ENCODE peak calls at places on chromosomes 1 and 21, in four cellular contexts. R, B, H and D are unnamed samples.

GRCh38 chr1:202037706-202038296 is 27.4 kb downstream of the ELF3 start:
- DNase-seq in B (no peak), R (no peak), H (no peak), D (no peak)

GRCh38 chr1:66286307-66286706 is 247.6 kb upstream of the SGIP1 start:
- DNase-seq in B (no peak), R (no peak), H (no peak), D (no peak)

GRCh38 chr1:231611851-231612250 is 14.7 kb upstream of the DISC1 start:
- DNase-seq in R (no peak), H (no peak), B (no peak), D (no peak)

GRCh38 chr1:26278835-26279597 is 870 bp upstream of the SH3BGRL3 start:
- DNase-seq in B (no peak), R (no peak), H (no peak), D (peak; percentile 66)

GRCh38 chr1:39378377-39378776 is 113.1 kb upstream of the BMP8A start:
- DNase-seq in H (peak; percentile 18), R (no peak), B (no peak), D (no peak)

GRCh38 chr21:31623664-31624063 is 35.8 kb upstream of the SOD1 start:
- DNase-seq in R (no peak), H (no peak), B (no peak), D (no peak)

GRCh38 chr1:235703516-235703915 is 53.9 kb upstream of the GNG4 start:
- DNase-seq in H (no peak), R (no peak), B (no peak), D (no peak)

GRCh38 chr21:36125513-36126121 is 9.3 kb upstream of the CBR3 start:
- DNase-seq in R (peak; percentile 66), B (peak; percentile 66), H (peak; percentile 59), D (peak; percentile 76)

GRCh38 chr1:233443040-233443439 is 115.5 kb downstream of the MAP3K21 start:
- DNase-seq in R (no peak), B (no peak), H (no peak), D (no peak)

GRCh38 chr1:10378071-10378841 is 20.6 kb upstream of the PGD start:
- DNase-seq in R (no peak), H (no peak), B (no peak), D (peak; percentile 57)

GRCh38 chr1:31579374-31579773 is 3.1 kb downstream of the TINAGL1 start:
- DNase-seq in B (no peak), H (no peak), R (no peak), D (no peak)

GRCh38 chr21:17903029-17903806 is 84.1 kb upstream of the C21orf91 start:
- DNase-seq in B (no peak), H (peak; percentile 17), R (no peak), D (no peak)

GRCh38 chr1:230922620-230923019 is 54.3 kb upstream of the C1orf198 start:
- DNase-seq in B (no peak), H (peak; percentile 11), R (no peak), D (no peak)

GRCh38 chr1:36304970-36305914 is 926 bp upstream of the SH3D21 start:
- DNase-seq in R (no peak), B (no peak), H (no peak), D (no peak)

GRCh38 chr1:36305915-36306209 is 306 bp upstream of the SH3D21 start:
- DNase-seq in R (no peak), B (no peak), H (no peak), D (no peak)

GRCh38 chr1:36306902-36307456 is 811 bp downstream of the SH3D21 start:
- DNase-seq in B (peak; percentile 81), R (peak; percentile 95), H (peak; percentile 98), D (peak; percentile 97)

GRCh38 chr1:36307601-36308330 is 1.6 kb downstream of the SH3D21 start:
- DNase-seq in B (no peak), H (no peak), R (no peak), D (no peak)

GRCh38 chr1:36306210-36306901 is at the start of gene SH3D21:
- DNase-seq in B (no peak), R (peak; percentile 73), H (peak; percentile 86), D (peak; percentile 89)
- TF ChIP-seq CTCF in B (no peak), R (no peak), H (no peak), D (no peak)

DNA sequence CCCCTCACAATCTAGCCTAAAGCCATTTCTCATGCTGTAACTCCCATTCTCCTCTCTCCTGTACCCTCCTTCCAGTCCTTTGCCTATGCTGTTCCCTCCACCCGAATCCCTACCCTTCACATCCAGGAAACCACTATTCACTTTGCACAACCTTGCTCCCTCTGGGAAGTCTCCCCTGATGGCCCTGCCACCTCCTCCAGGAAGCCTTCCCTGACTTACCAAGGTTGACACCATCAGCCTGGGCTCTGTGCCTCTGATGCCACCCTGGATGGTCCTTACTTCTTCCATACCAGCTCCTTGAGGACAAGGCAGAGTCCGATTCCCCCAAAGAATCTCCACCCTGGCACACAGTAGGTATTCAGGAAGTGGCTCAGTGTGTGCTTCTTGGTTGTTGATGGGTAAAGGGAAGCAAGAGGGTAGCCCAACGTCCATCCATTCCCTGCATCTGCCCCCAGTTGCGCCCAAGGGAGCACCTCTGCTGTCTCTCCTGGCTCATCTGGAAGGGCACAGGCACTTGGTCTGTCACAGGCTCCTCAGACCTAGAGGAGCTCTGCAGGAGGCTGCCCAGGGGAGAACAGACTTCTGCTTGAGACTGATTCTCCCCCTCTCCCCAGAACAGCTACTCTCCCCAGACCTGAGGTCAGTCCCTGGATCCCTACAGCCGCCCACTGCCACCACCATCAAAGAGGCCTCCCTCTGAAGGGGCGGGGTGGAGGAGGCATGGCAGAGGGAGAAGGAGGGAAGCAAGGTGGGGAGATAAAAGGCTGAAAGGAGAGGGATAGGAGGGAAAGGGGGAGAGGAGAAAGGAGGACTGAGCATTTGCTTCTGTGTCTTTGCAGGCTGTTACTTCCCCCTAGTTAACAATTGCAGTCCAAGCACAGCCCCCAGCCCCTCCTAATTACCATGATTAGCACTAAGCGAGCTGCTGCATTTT is 36.1 kb upstream of the ZC3H12A start:
- DNase-seq in R (no peak), B (no peak), H (no peak), D (no peak)
- H3K27me3 ChIP-seq in R (peaks cover 18% of the 10 kb centered on the region), B (no peaks in the 10 kb centered on the region), H (peaks cover 16% of the 10 kb centered on the region), D (no peaks in the 10 kb centered on the region)

GRCh38 chr1:171988243-171988642 is 146.9 kb downstream of the DNM3 start:
- DNase-seq in H (no peak), B (no peak), R (no peak), D (no peak)

GRCh38 chr1:171985639-171986038 is 144.3 kb downstream of the DNM3 start:
- DNase-seq in H (peak; percentile 38), B (peak; percentile 56), R (no peak), D (no peak)

GRCh38 chr1:171984262-171984661 is 143.0 kb downstream of the DNM3 start:
- DNase-seq in R (peak; percentile 53), H (no peak), B (peak; percentile 63), D (no peak)

GRCh38 chr1:171984850-171985485 is 143.7 kb downstream of the DNM3 start:
- DNase-seq in H (peak; percentile 38), R (no peak), B (no peak), D (no peak)

DNA sequence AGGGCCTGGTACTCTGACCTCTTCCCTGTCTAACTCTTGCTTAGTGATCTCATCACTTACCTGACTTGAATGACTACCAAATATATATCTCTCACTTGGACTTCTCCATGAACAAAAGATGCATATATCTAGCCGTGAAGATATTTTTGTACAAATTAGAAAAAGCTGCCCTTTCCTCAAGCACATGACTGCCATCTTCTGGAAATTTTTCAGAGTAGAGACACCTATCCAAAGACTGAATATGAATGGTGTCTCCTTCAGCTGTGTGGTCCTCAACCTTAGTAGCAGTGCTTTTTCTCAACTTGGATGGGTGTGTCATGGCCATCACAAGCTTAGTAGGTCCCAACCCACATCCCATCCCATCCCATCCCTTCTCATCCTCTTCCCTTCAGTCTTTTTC is 142.3 kb downstream of the DNM3 start:
- DNase-seq in H (no peak), R (no peak), B (no peak), D (no peak)
- TF ChIP-seq CTCF in H (peak; percentile 45), R (peak; percentile 16), B (peak; percentile 53), D (no peak)

GRCh38 chr1:181206513-181206912 is 118.0 kb downstream of the IER5 start:
- DNase-seq in R (no peak), B (no peak), H (peak; percentile 49), D (no peak)

GRCh38 chr1:181208967-181209366 is 120.5 kb downstream of the IER5 start:
- DNase-seq in H (no peak), B (no peak), R (no peak), D (no peak)

GRCh38 chr1:181205901-181206300 is 117.4 kb downstream of the IER5 start:
- DNase-seq in H (no peak), B (no peak), R (no peak), D (no peak)

GRCh38 chr1:181208076-181208475 is 119.6 kb downstream of the IER5 start:
- DNase-seq in R (no peak), H (no peak), B (no peak), D (no peak)

GRCh38 chr1:181206979-181207790 is 118.7 kb downstream of the IER5 start:
- DNase-seq in H (peak; percentile 23), B (no peak), R (no peak), D (no peak)
- H3K27me3 ChIP-seq in H (no peaks in the 10 kb centered on the region), B (no peaks in the 10 kb centered on the region), R (no peaks in the 10 kb centered on the region), D (no peaks in the 10 kb centered on the region)

GRCh38 chr1:115458426-115459114 is 120.5 kb upstream of the NGF start:
- DNase-seq in R (no peak), B (no peak), H (no peak), D (no peak)

GRCh38 chr1:115459161-115459560 is 121.1 kb upstream of the NGF start:
- DNase-seq in R (no peak), H (no peak), B (no peak), D (no peak)

GRCh38 chr1:115462677-115463076 is 124.6 kb upstream of the NGF start:
- DNase-seq in R (no peak), B (no peak), H (no peak), D (no peak)

GRCh38 chr1:115463347-115463746 is 125.3 kb upstream of the NGF start:
- DNase-seq in H (peak; percentile 38), B (no peak), R (no peak), D (no peak)

DNA sequence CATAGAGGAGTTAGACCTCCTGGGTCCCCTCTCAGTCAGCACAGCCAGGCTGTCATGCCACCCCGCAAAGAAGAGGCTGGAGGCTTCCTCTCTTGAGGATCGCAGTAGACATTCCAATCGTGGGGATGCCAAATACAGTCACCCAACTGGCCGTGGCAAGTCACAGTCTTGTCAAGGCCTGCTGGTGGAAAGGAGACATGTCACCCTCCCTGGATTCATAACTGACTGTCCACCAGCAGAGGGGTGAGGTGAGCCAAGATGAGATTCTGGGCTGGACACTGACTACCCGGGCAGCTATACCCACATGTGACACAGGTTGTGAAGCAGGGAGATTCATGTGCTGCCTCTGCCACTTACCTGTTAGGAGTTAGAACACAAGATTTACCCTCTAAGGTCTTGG is 123.5 kb upstream of the NGF start:
- DNase-seq in R (no peak), B (no peak), H (no peak), D (no peak)
- TF ChIP-seq CTCF in R (no peak), B (no peak), H (no peak), D (no peak)

DNA sequence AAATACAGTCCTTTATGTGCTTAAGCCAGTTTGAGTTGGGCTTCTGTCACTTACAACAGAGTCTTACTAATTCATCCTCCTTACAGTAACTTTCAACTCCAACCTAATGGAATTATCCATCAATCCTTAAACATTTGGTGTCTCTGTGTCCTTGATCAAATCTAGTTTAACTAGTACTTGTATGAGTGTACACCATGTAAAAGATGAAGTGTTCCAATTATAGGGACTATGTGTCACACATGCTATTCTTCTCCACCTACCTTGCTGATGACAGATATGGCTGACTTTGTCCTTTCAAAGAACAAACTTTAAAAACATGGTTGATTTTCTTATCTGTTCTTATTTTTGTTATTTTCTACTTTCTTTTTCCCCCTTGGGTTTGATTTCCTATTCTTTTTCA is 60.4 kb upstream of the NBPF3 start:
- DNase-seq in R (no peak), B (no peak), H (no peak), D (no peak)
- H3K27me3 ChIP-seq in R (peaks cover 12% of the 10 kb centered on the region), B (no peaks in the 10 kb centered on the region), H (no peaks in the 10 kb centered on the region), D (no peaks in the 10 kb centered on the region)